ENCODE peak calls at places on chromosomes 11 and 22, in five cellular contexts. V is left ventricle myocardium inferior, X is ovary, T is fibroblast of the aortic adventitia, U is cardiac fibroblast. H is an unnamed sample.

GRCh38 chr11:119794141-119794665 is 65.2 kb upstream of the NECTIN1 start:
- DNase-seq in T (no peak), U (no peak), X (no peak), V (no peak), H (no peak)

GRCh38 chr11:12719221-12719620 is 45.0 kb downstream of the TEAD1 start:
- DNase-seq in T (peak; percentile 20), X (no peak), V (no peak), U (peak; percentile 19), H (peak; percentile 35)

GRCh38 chr11:128497057-128497957 is 90.1 kb downstream of the ETS1 start:
- DNase-seq in T (peak; percentile 99), V (no peak), U (peak; percentile 94), X (peak; percentile 66), H (no peak)

GRCh38 chr11:128900468-128900867 is 9.3 kb downstream of the KCNJ5 start:
- DNase-seq in V (no peak), X (no peak), T (no peak), U (no peak), H (no peak)

GRCh38 chr22:19630614-19631013 is 83.7 kb upstream of the SEPTIN5 start:
- DNase-seq in X (no peak), T (no peak), U (no peak), V (no peak), H (no peak)

GRCh38 chr11:128775513-128775912 is 81.6 kb downstream of the FLI1 start:
- DNase-seq in X (no peak), U (peak; percentile 65), T (peak; percentile 18), V (no peak), H (no peak)

GRCh38 chr22:48957311-48957986 is 870.2 kb downstream of the BRD1 start:
- DNase-seq in X (no peak), U (no peak), V (no peak), T (no peak), H (peak; percentile 12)

GRCh38 chr11:120551191-120551590 is 39.6 kb downstream of the GRIK4 start:
- DNase-seq in T (no peak), U (no peak), X (no peak), V (no peak), H (no peak)

GRCh38 chr11:37704791-37705190 is 1106.8 kb upstream of the RAG2 start:
- DNase-seq in U (peak; percentile 8), V (no peak), X (no peak), T (peak; percentile 10), H (no peak)

GRCh38 chr22:25061605-25062377 is 109.3 kb downstream of the KIAA1671 start:
- DNase-seq in U (no peak), X (no peak), T (no peak), V (no peak), H (no peak)

GRCh38 chr11:61091373-61092279 is 10.7 kb upstream of the CD5 start:
- DNase-seq in V (no peak), T (peak; percentile 3), U (peak; percentile 18), X (no peak), H (no peak)

GRCh38 chr11:15835705-15836411 is 520.5 kb downstream of the SOX6 start:
- DNase-seq in T (no peak), U (no peak), X (no peak), V (no peak), H (no peak)

GRCh38 chr11:120863359-120863758 is 160.5 kb upstream of the TBCEL start:
- DNase-seq in X (no peak), U (no peak), V (no peak), T (peak; percentile 61), H (no peak)

GRCh38 chr11:40186401-40187091 is 1272.9 kb downstream of the LRRC4C start:
- DNase-seq in V (no peak), U (no peak), T (no peak), X (no peak), H (no peak)

GRCh38 chr11:97751405-97751804 is 1269.3 kb upstream of the CNTN5 start:
- DNase-seq in V (peak; percentile 56), X (no peak), U (no peak), T (no peak), H (no peak)

GRCh38 chr11:13324709-13325108 is 47.1 kb downstream of the BMAL1 start:
- DNase-seq in U (no peak), T (no peak), X (no peak), V (no peak), H (no peak)

GRCh38 chr11:110518809-110519514 is 89.2 kb downstream of the FDX1 start:
- DNase-seq in V (no peak), U (peak; percentile 47), X (no peak), T (peak; percentile 52), H (no peak)

GRCh38 chr11:119293461-119293860 is 23.5 kb downstream of the MCAM start:
- DNase-seq in T (no peak), X (no peak), U (no peak), V (no peak), H (no peak)

GRCh38 chr11:16356751-16357365 is 512 bp upstream of the SOX6 start:
- DNase-seq in X (no peak), U (peak; percentile 10), T (peak; percentile 7), V (peak; percentile 22), H (no peak)

GRCh38 chr11:2775083-2775625 is 75.4 kb upstream of the KCNQ1OT1 start:
- DNase-seq in X (peak; percentile 9), V (no peak), T (no peak), U (no peak), H (no peak)

GRCh38 chr11:102843474-102843873 is at the start of gene MMP3:
- DNase-seq in T (no peak), X (no peak), U (no peak), V (no peak), H (no peak)

GRCh38 chr11:2824851-2825250 is 60.7 kb downstream of the CDKN1C start:
- DNase-seq in X (no peak), U (no peak), V (peak; percentile 40), T (no peak), H (no peak)

GRCh38 chr22:30606455-30607299 is at the start of gene TCN2:
- DNase-seq in U (peak; percentile 84), V (peak; percentile 70), T (peak; percentile 59), X (peak; percentile 77), H (peak; percentile 66)

GRCh38 chr11:125387991-125388390 is 108.1 kb downstream of the FEZ1 start:
- DNase-seq in T (no peak), V (no peak), X (no peak), U (no peak), H (no peak)

GRCh38 chr11:27524155-27524554 is 17.6 kb upstream of the LIN7C start:
- DNase-seq in X (no peak), V (no peak), T (peak; percentile 30), U (peak; percentile 38), H (no peak)

GRCh38 chr11:21820176-21820575 is 372.7 kb upstream of the ANO5 start:
- DNase-seq in T (no peak), V (no peak), U (no peak), X (no peak), H (no peak)

DNA sequence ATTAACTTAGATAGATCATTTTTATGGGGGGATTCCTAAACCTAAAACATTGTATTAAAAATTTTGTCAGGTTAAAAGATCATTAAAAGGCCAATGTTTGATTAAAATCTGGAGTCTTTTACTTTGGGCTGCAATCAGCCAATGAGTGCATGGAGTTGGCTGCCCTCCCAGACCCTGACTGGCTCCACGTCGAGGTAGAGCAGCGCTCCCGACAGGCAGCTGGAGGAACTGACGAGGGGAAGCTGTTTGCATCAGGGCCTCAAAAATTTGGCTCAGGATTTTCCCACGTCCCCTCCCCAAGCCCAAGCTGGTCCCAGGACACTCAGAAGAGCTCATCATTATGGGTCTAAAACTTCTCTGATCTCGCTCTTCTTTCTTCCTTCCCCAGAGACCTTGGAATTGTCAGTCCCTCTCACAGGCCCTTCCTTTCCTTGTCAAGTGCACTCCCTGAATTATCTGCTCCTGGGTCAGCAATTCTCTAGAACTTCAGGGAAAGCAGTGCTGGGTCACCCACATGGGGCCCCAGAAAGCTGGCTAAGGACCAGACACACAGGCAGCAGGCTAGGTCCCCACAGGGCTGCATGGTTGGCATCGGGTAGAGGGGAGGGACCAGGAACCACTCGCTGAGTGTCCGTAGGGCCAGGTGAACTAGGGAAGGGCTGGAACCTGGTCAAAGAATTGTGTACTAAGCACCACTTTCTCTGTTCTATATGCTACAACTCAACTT is 119.6 kb upstream of the IGLL5 start:
- DNase-seq in U (peak; percentile 26), V (no peak), T (no peak), X (no peak), H (peak; percentile 30)
- TF ChIP-seq CTCF in U (peak; percentile 43), V (no peak), T (peak; percentile 33), X (no peak), H (no peak)

GRCh38 chr22:42930810-42931420 is 73.8 kb upstream of the ARFGAP3 start:
- DNase-seq in T (peak; percentile 32), X (no peak), V (peak; percentile 63), U (no peak), H (no peak)
- TF ChIP-seq CTCF in T (no peak), X (no peak), V (peak; percentile 45), U (peak; percentile 34), H (no peak)

DNA sequence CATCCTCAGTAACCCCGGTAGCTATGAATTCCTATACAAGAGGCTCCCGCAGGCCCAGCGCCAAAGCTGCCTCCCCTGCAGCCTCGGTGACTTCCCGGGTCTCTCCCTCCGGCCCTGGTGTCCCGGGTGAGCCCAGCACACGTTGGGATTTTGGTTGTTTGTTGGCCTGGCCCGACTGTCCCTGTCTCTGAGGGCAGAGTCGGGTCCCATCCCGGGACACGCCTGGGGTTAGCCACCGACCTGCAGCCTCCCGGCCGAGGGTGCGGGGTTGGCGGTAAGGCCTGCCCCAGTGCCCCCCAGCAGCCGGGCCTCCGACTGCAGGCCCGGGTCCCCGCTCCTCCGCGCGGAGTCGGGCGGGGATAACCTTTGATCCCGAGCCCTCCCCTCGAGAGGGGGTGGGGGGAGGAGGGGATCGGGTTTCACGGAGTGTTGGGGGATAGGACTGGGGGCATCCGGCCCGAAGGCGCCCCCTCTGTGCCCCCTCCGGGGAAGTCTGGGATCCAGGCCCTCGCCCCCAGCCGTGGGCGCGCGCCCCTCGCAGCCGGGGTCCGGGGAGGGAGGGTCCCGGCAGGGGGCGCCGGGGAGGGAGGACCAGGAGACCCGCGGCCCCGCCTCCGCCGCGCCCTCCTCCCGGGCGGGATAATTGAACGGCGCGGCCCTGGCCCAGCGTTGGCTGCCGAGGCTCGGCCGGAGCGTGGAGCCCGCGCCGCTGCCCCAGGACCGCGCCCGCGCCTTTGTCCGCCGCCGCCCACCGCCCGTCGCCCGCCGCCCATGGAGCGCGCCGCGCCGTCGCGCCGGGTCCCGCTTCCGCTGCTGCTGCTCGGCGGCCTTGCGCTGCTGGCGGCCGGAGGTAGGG is at the start of gene FBLN1:
- DNase-seq in T (no peak), V (peak; percentile 65), X (peak; percentile 68), U (peak; percentile 46), H (peak; percentile 74)
- TF ChIP-seq CTCF in T (peak; percentile 13), V (no peak), X (no peak), U (no peak), H (no peak)

GRCh38 chr11:126874831-126875230 is 125.7 kb downstream of the KIRREL3 start:
- DNase-seq in T (no peak), U (no peak), V (no peak), X (no peak), H (no peak)
- TF ChIP-seq CTCF in T (no peak), U (peak; percentile 2), V (no peak), X (no peak), H (no peak)

DNA sequence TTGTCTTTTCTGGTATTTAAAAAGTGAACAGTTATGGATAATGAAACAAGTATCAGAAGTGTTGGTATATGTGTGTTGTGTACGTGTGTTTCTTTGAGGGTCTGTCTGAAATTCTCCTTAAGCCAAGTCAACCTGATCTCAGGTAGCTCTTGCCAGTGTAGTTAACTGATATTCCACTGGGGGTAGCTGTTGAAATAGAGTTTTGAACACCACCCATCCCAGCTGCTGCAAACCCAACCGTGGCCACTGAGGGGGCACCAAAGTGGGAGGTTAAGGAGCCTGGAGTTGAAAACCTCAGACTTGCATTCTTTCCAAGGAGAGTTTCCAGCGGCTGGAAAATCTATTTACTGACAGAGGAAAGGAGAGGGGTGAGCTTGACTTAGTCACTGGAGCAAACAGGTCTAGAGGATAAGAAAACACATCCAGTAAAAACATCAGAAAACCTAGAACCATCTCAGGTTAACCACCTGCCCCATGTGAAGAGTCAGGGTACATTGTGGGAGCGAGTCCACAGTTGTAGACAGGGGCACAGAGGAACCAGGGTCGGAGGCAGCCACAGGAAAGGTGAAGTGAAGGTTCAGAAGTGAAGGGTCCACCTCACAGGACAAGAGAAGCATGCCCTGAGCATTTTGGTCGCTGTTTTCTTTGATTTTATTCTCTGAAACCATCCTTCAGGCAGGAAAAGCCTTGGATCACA is 8.8 kb upstream of the CUL5 start:
- DNase-seq in U (peak; percentile 57), V (no peak), T (peak; percentile 21), X (no peak), H (no peak)
- TF ChIP-seq CTCF in U (peak; percentile 51), V (peak; percentile 53), T (peak; percentile 34), X (no peak), H (peak; percentile 43)

H was measured in mesothelial cell of epicardium.